ENCODE peak calls at places on chromosomes 7 and 10, in eight cellular contexts. R is HEK293T, S is PC-9, X is left cardiac atrium, P is cardiac muscle cell, J is mucosa of gallbladder, M is AG10803, B is mesendoderm. F is an unnamed sample.

GRCh38 chr10:71064413-71065118 is 147.8 kb upstream of the UNC5B start:
- DNase-seq in R (no peak), S (no peak), X (peak), P (peak), J (no peak), M (no peak), B (peak), F (no peak)

GRCh38 chr10:69457771-69458237 is 6.5 kb downstream of the TSPAN15 start:
- DNase-seq in R (no peak), S (no peak), X (no peak), P (peak), J (no peak), M (no peak), B (no peak), F (no peak)

GRCh38 chr7:261341-262250 is 28.4 kb upstream of the FOXL3 start:
- DNase-seq in R (no peak), S (no peak), X (peak), P (no peak), J (no peak), M (no peak), B (no peak), F (no peak)

GRCh38 chr10:100245484-100246220 is 16.3 kb upstream of the CHUK start:
- DNase-seq in R (no peak), S (no peak), X (no peak), P (peak), J (no peak), M (no peak), B (no peak), F (no peak)

GRCh38 chr7:132472463-132473120 is 103.7 kb downstream of the PLXNA4 start:
- DNase-seq in R (peak), S (no peak), X (peak), P (peak), J (peak), M (peak), B (peak), F (no peak)

GRCh38 chr10:86635402-86635801 is 18.9 kb upstream of the OPN4 start:
- DNase-seq in R (no peak), S (peak), X (no peak), P (no peak), J (no peak), M (peak), B (no peak), F (no peak)

GRCh38 chr10:112374724-112375541 is 1.0 kb downstream of the ACSL5 start:
- DNase-seq in R (no peak), S (peak), X (no peak), P (peak), J (no peak), M (no peak), B (peak), F (peak)

GRCh38 chr7:81715984-81716588 is 53.8 kb downstream of the HGF start:
- DNase-seq in R (no peak), S (no peak), X (no peak), P (peak), J (no peak), M (peak), B (peak), F (no peak)

GRCh38 chr10:14276200-14276599 is 54.5 kb downstream of the FRMD4A start:
- DNase-seq in R (no peak), S (no peak), X (no peak), P (no peak), J (no peak), M (no peak), B (no peak), F (no peak)

GRCh38 chr7:121046009-121046408 is 57.5 kb downstream of the CPED1 start:
- DNase-seq in R (no peak), S (no peak), X (no peak), P (no peak), J (no peak), M (no peak), B (no peak), F (no peak)

GRCh38 chr7:121126801-121127534 is 138.5 kb downstream of the CPED1 start:
- DNase-seq in R (no peak), S (no peak), X (no peak), P (no peak), J (no peak), M (peak), B (no peak), F (no peak)

GRCh38 chr7:24725554-24726260 is 31.6 kb downstream of the GSDME start:
- DNase-seq in R (no peak), S (no peak), X (peak), P (no peak), J (no peak), M (no peak), B (no peak), F (no peak)

GRCh38 chr10:59405235-59405634 is 42.9 kb upstream of the FAM13C start:
- DNase-seq in R (no peak), S (no peak), X (no peak), P (no peak), J (no peak), M (no peak), B (no peak), F (no peak)

GRCh38 chr7:138243430-138243829 is 167.2 kb downstream of the AKR1D1 start:
- DNase-seq in R (no peak), S (no peak), X (no peak), P (peak), J (peak), M (no peak), B (peak), F (no peak)

GRCh38 chr10:52318136-52318810 is 4.2 kb downstream of the DKK1 start:
- DNase-seq in R (no peak), S (no peak), X (no peak), P (no peak), J (no peak), M (peak), B (peak), F (no peak)

GRCh38 chr10:110802090-110802489 is 69.6 kb upstream of the PDCD4 start:
- DNase-seq in R (no peak), S (no peak), X (no peak), P (no peak), J (no peak), M (peak), B (no peak), F (no peak)

GRCh38 chr10:88117227-88117626 is 253.8 kb downstream of the PTEN start:
- DNase-seq in R (no peak), S (no peak), X (no peak), P (no peak), J (no peak), M (no peak), B (no peak), F (no peak)

GRCh38 chr7:33836797-33837355 is 68.5 kb upstream of the BMPER start:
- DNase-seq in R (peak), S (no peak), X (no peak), P (no peak), J (no peak), M (no peak), B (peak), F (no peak)

GRCh38 chr7:140631006-140631405 is 9.6 kb downstream of the DENND2A start:
- DNase-seq in R (no peak), S (no peak), X (no peak), P (no peak), J (no peak), M (no peak), B (no peak), F (no peak)

GRCh38 chr7:74604326-74605020 is 53.0 kb upstream of the GTF2I start:
- DNase-seq in R (no peak), S (peak), X (peak), P (no peak), J (peak), M (no peak), B (no peak), F (no peak)

F was measured in KG1.